ENCODE peak calls at places on chromosomes 11 and 22, in seven cellular contexts. One of them, this sample, is unnamed.

GRCh38 chr11:19660076-19660475 is 52.6 kb upstream of the NAV2 start:
- DNase-seq in stimulated activated CD8-positive, alpha-beta memory T cell treated with anti-CD3 and anti-CD28 coated beads, Interleukin-12 subunit alpha, Interleukin-12 subunit beta, amount 100 ng/mL, for 4 hours: no peak
- DNase-seq in kidney: no peak
- DNase-seq in iPS-NIHi11: no peak
- DNase-seq in activated CD4-positive, alpha-beta T cell treated with anti-CD3 and anti-CD28 coated beads, Interleukin-2, amount 50 U/mL, for 48 hours: peak
- DNase-seq in activated T-cell treated with anti-CD3 and anti-CD28 coated beads, Interleukin-2, amount 50 U/mL, for 48 hours: peak
- DNase-seq in HEK293T: no peak
- DNase-seq in this sample: no peak

GRCh38 chr11:120505801-120506425 is 5.6 kb upstream of the GRIK4 start:
- DNase-seq in stimulated activated CD8-positive, alpha-beta memory T cell treated with anti-CD3 and anti-CD28 coated beads, Interleukin-12 subunit alpha, Interleukin-12 subunit beta, amount 100 ng/mL, for 4 hours: no peak
- DNase-seq in kidney: no peak
- DNase-seq in iPS-NIHi11: no peak
- DNase-seq in activated CD4-positive, alpha-beta T cell treated with anti-CD3 and anti-CD28 coated beads, Interleukin-2, amount 50 U/mL, for 48 hours: no peak
- DNase-seq in activated T-cell treated with anti-CD3 and anti-CD28 coated beads, Interleukin-2, amount 50 U/mL, for 48 hours: no peak
- DNase-seq in HEK293T: no peak
- DNase-seq in this sample: no peak

GRCh38 chr11:11206457-11206856 is 146.6 kb downstream of the CSNK2A3 start:
- DNase-seq in stimulated activated CD8-positive, alpha-beta memory T cell treated with anti-CD3 and anti-CD28 coated beads, Interleukin-12 subunit alpha, Interleukin-12 subunit beta, amount 100 ng/mL, for 4 hours: no peak
- DNase-seq in kidney: no peak
- DNase-seq in iPS-NIHi11: no peak
- DNase-seq in activated CD4-positive, alpha-beta T cell treated with anti-CD3 and anti-CD28 coated beads, Interleukin-2, amount 50 U/mL, for 48 hours: no peak
- DNase-seq in activated T-cell treated with anti-CD3 and anti-CD28 coated beads, Interleukin-2, amount 50 U/mL, for 48 hours: no peak
- DNase-seq in HEK293T: no peak
- DNase-seq in this sample: no peak

GRCh38 chr11:114179234-114179941 is 116.8 kb upstream of the NNMT start:
- DNase-seq in stimulated activated CD8-positive, alpha-beta memory T cell treated with anti-CD3 and anti-CD28 coated beads, Interleukin-12 subunit alpha, Interleukin-12 subunit beta, amount 100 ng/mL, for 4 hours: no peak
- DNase-seq in kidney: peak
- DNase-seq in iPS-NIHi11: no peak
- DNase-seq in activated CD4-positive, alpha-beta T cell treated with anti-CD3 and anti-CD28 coated beads, Interleukin-2, amount 50 U/mL, for 48 hours: no peak
- DNase-seq in activated T-cell treated with anti-CD3 and anti-CD28 coated beads, Interleukin-2, amount 50 U/mL, for 48 hours: no peak
- DNase-seq in HEK293T: no peak
- DNase-seq in this sample: no peak

GRCh38 chr11:74388678-74389327 is 9.4 kb downstream of the PGM2L1 start:
- DNase-seq in stimulated activated CD8-positive, alpha-beta memory T cell treated with anti-CD3 and anti-CD28 coated beads, Interleukin-12 subunit alpha, Interleukin-12 subunit beta, amount 100 ng/mL, for 4 hours: no peak
- DNase-seq in kidney: no peak
- DNase-seq in iPS-NIHi11: peak
- DNase-seq in activated CD4-positive, alpha-beta T cell treated with anti-CD3 and anti-CD28 coated beads, Interleukin-2, amount 50 U/mL, for 48 hours: peak
- DNase-seq in activated T-cell treated with anti-CD3 and anti-CD28 coated beads, Interleukin-2, amount 50 U/mL, for 48 hours: peak
- DNase-seq in HEK293T: peak
- DNase-seq in this sample: no peak

GRCh38 chr11:76173663-76174062 is 32.6 kb downstream of the WNT11 start:
- DNase-seq in stimulated activated CD8-positive, alpha-beta memory T cell treated with anti-CD3 and anti-CD28 coated beads, Interleukin-12 subunit alpha, Interleukin-12 subunit beta, amount 100 ng/mL, for 4 hours: no peak
- DNase-seq in kidney: no peak
- DNase-seq in iPS-NIHi11: no peak
- DNase-seq in activated CD4-positive, alpha-beta T cell treated with anti-CD3 and anti-CD28 coated beads, Interleukin-2, amount 50 U/mL, for 48 hours: no peak
- DNase-seq in activated T-cell treated with anti-CD3 and anti-CD28 coated beads, Interleukin-2, amount 50 U/mL, for 48 hours: no peak
- DNase-seq in HEK293T: no peak
- DNase-seq in this sample: no peak

GRCh38 chr11:79461144-79461543 is 20.3 kb upstream of the TENM4 start:
- DNase-seq in stimulated activated CD8-positive, alpha-beta memory T cell treated with anti-CD3 and anti-CD28 coated beads, Interleukin-12 subunit alpha, Interleukin-12 subunit beta, amount 100 ng/mL, for 4 hours: no peak
- DNase-seq in kidney: no peak
- DNase-seq in iPS-NIHi11: no peak
- DNase-seq in activated CD4-positive, alpha-beta T cell treated with anti-CD3 and anti-CD28 coated beads, Interleukin-2, amount 50 U/mL, for 48 hours: no peak
- DNase-seq in activated T-cell treated with anti-CD3 and anti-CD28 coated beads, Interleukin-2, amount 50 U/mL, for 48 hours: no peak
- DNase-seq in HEK293T: peak
- DNase-seq in this sample: no peak

GRCh38 chr11:79100093-79100704 is 340.6 kb downstream of the TENM4 start:
- DNase-seq in stimulated activated CD8-positive, alpha-beta memory T cell treated with anti-CD3 and anti-CD28 coated beads, Interleukin-12 subunit alpha, Interleukin-12 subunit beta, amount 100 ng/mL, for 4 hours: no peak
- DNase-seq in kidney: no peak
- DNase-seq in iPS-NIHi11: peak
- DNase-seq in activated CD4-positive, alpha-beta T cell treated with anti-CD3 and anti-CD28 coated beads, Interleukin-2, amount 50 U/mL, for 48 hours: peak
- DNase-seq in activated T-cell treated with anti-CD3 and anti-CD28 coated beads, Interleukin-2, amount 50 U/mL, for 48 hours: peak
- DNase-seq in HEK293T: peak
- DNase-seq in this sample: no peak

GRCh38 chr22:31046591-31047226 is 34.4 kb upstream of the SMTN start:
- DNase-seq in stimulated activated CD8-positive, alpha-beta memory T cell treated with anti-CD3 and anti-CD28 coated beads, Interleukin-12 subunit alpha, Interleukin-12 subunit beta, amount 100 ng/mL, for 4 hours: no peak
- DNase-seq in kidney: peak
- DNase-seq in iPS-NIHi11: no peak
- DNase-seq in activated CD4-positive, alpha-beta T cell treated with anti-CD3 and anti-CD28 coated beads, Interleukin-2, amount 50 U/mL, for 48 hours: no peak
- DNase-seq in activated T-cell treated with anti-CD3 and anti-CD28 coated beads, Interleukin-2, amount 50 U/mL, for 48 hours: no peak
- DNase-seq in HEK293T: no peak
- DNase-seq in this sample: no peak

GRCh38 chr11:121520243-121521144 is 67.7 kb upstream of the SORL1-AS1 start:
- DNase-seq in stimulated activated CD8-positive, alpha-beta memory T cell treated with anti-CD3 and anti-CD28 coated beads, Interleukin-12 subunit alpha, Interleukin-12 subunit beta, amount 100 ng/mL, for 4 hours: no peak
- DNase-seq in kidney: no peak
- DNase-seq in iPS-NIHi11: no peak
- DNase-seq in activated CD4-positive, alpha-beta T cell treated with anti-CD3 and anti-CD28 coated beads, Interleukin-2, amount 50 U/mL, for 48 hours: no peak
- DNase-seq in activated T-cell treated with anti-CD3 and anti-CD28 coated beads, Interleukin-2, amount 50 U/mL, for 48 hours: no peak
- DNase-seq in HEK293T: no peak
- DNase-seq in this sample: no peak

GRCh38 chr11:12453243-12453642 is 75.9 kb downstream of the PARVA start:
- DNase-seq in stimulated activated CD8-positive, alpha-beta memory T cell treated with anti-CD3 and anti-CD28 coated beads, Interleukin-12 subunit alpha, Interleukin-12 subunit beta, amount 100 ng/mL, for 4 hours: no peak
- DNase-seq in kidney: no peak
- DNase-seq in iPS-NIHi11: no peak
- DNase-seq in activated CD4-positive, alpha-beta T cell treated with anti-CD3 and anti-CD28 coated beads, Interleukin-2, amount 50 U/mL, for 48 hours: no peak
- DNase-seq in activated T-cell treated with anti-CD3 and anti-CD28 coated beads, Interleukin-2, amount 50 U/mL, for 48 hours: no peak
- DNase-seq in HEK293T: no peak
- DNase-seq in this sample: no peak

GRCh38 chr22:37492428-37493344 is 6.5 kb upstream of the MFNG start:
- DNase-seq in stimulated activated CD8-positive, alpha-beta memory T cell treated with anti-CD3 and anti-CD28 coated beads, Interleukin-12 subunit alpha, Interleukin-12 subunit beta, amount 100 ng/mL, for 4 hours: peak
- DNase-seq in kidney: no peak
- DNase-seq in iPS-NIHi11: peak
- DNase-seq in activated CD4-positive, alpha-beta T cell treated with anti-CD3 and anti-CD28 coated beads, Interleukin-2, amount 50 U/mL, for 48 hours: peak
- DNase-seq in activated T-cell treated with anti-CD3 and anti-CD28 coated beads, Interleukin-2, amount 50 U/mL, for 48 hours: peak
- DNase-seq in HEK293T: peak
- DNase-seq in this sample: peak